ENCODE peak calls at places on chromosomes 3 and 15, in six cellular contexts. One of them, this sample, is unnamed.
A peak's percentile ranks its signal among the peaks of the same experiment; 100 is the strongest.

GRCh38 chr3:193114431-193115340 is 126.3 kb upstream of the PLAAT1 start:
- DNase-seq in hepatocyte: no peak
- DNase-seq in fibroblast of mammary gland: no peak
- DNase-seq in tibial artery: no peak
- DNase-seq in activated B cell treated with CpG ODN at 0.5 μM for 24 hours: no peak
- DNase-seq in mammary epithelial cell: no peak
- DNase-seq in this sample: no peak

GRCh38 chr3:167102071-167102470 is 278.0 kb downstream of the ZBBX start:
- DNase-seq in hepatocyte: no peak
- DNase-seq in fibroblast of mammary gland: peak; percentile 5
- DNase-seq in tibial artery: no peak
- DNase-seq in activated B cell treated with CpG ODN at 0.5 μM for 24 hours: no peak
- DNase-seq in mammary epithelial cell: no peak
- DNase-seq in this sample: no peak

GRCh38 chr3:195546130-195546560 is 3.0 kb upstream of the PPP1R2 start:
- DNase-seq in hepatocyte: no peak
- DNase-seq in fibroblast of mammary gland: peak; percentile 92
- DNase-seq in tibial artery: peak; percentile 90
- DNase-seq in activated B cell treated with CpG ODN at 0.5 μM for 24 hours: no peak
- DNase-seq in mammary epithelial cell: peak; percentile 96
- DNase-seq in this sample: no peak

GRCh38 chr3:74507691-74508090 is 106.8 kb downstream of the CNTN3 start:
- DNase-seq in hepatocyte: no peak
- DNase-seq in fibroblast of mammary gland: no peak
- DNase-seq in tibial artery: no peak
- DNase-seq in activated B cell treated with CpG ODN at 0.5 μM for 24 hours: no peak
- DNase-seq in mammary epithelial cell: no peak
- DNase-seq in this sample: no peak

GRCh38 chr15:77737238-77738037 is 104.7 kb upstream of the LINGO1 start:
- DNase-seq in hepatocyte: no peak
- DNase-seq in fibroblast of mammary gland: no peak
- DNase-seq in tibial artery: no peak
- DNase-seq in activated B cell treated with CpG ODN at 0.5 μM for 24 hours: no peak
- DNase-seq in mammary epithelial cell: no peak
- DNase-seq in this sample: no peak

GRCh38 chr3:78830466-78830865 is 937.3 kb downstream of the ROBO1 start:
- DNase-seq in hepatocyte: no peak
- DNase-seq in fibroblast of mammary gland: peak; percentile 23
- DNase-seq in tibial artery: no peak
- DNase-seq in activated B cell treated with CpG ODN at 0.5 μM for 24 hours: no peak
- DNase-seq in mammary epithelial cell: no peak
- DNase-seq in this sample: no peak

GRCh38 chr3:31748281-31749245 is 215.8 kb downstream of the STT3B start:
- DNase-seq in hepatocyte: no peak
- DNase-seq in fibroblast of mammary gland: no peak
- DNase-seq in tibial artery: no peak
- DNase-seq in activated B cell treated with CpG ODN at 0.5 μM for 24 hours: no peak
- DNase-seq in mammary epithelial cell: no peak
- DNase-seq in this sample: no peak

GRCh38 chr15:72790302-72790955 is 6.9 kb upstream of the ADPGK start:
- DNase-seq in hepatocyte: no peak
- DNase-seq in fibroblast of mammary gland: peak; percentile 59
- DNase-seq in tibial artery: no peak
- DNase-seq in activated B cell treated with CpG ODN at 0.5 μM for 24 hours: no peak
- DNase-seq in mammary epithelial cell: peak; percentile 19
- DNase-seq in this sample: no peak

GRCh38 chr3:151789853-151790463 is 24.0 kb upstream of the AADAC start:
- DNase-seq in hepatocyte: no peak
- DNase-seq in fibroblast of mammary gland: peak; percentile 35
- DNase-seq in tibial artery: no peak
- DNase-seq in activated B cell treated with CpG ODN at 0.5 μM for 24 hours: no peak
- DNase-seq in mammary epithelial cell: no peak
- DNase-seq in this sample: no peak

GRCh38 chr3:191316876-191317603 is 12.2 kb upstream of the CCDC50 start:
- DNase-seq in hepatocyte: no peak
- DNase-seq in fibroblast of mammary gland: no peak
- DNase-seq in tibial artery: no peak
- DNase-seq in activated B cell treated with CpG ODN at 0.5 μM for 24 hours: no peak
- DNase-seq in mammary epithelial cell: no peak
- DNase-seq in this sample: no peak

GRCh38 chr15:78538358-78538757 is 1.9 kb upstream of the PSMA4 start:
- DNase-seq in hepatocyte: no peak
- DNase-seq in fibroblast of mammary gland: no peak
- DNase-seq in tibial artery: no peak
- DNase-seq in activated B cell treated with CpG ODN at 0.5 μM for 24 hours: no peak
- DNase-seq in mammary epithelial cell: no peak
- DNase-seq in this sample: no peak

GRCh38 chr15:87656373-87656772 is 600.2 kb downstream of the NTRK3 start:
- DNase-seq in hepatocyte: no peak
- DNase-seq in fibroblast of mammary gland: no peak
- DNase-seq in tibial artery: no peak
- DNase-seq in activated B cell treated with CpG ODN at 0.5 μM for 24 hours: no peak
- DNase-seq in mammary epithelial cell: no peak
- DNase-seq in this sample: no peak

GRCh38 chr15:58473720-58474119 is 41.9 kb downstream of the LIPC start:
- DNase-seq in hepatocyte: peak; percentile 48
- DNase-seq in fibroblast of mammary gland: peak; percentile 69
- DNase-seq in tibial artery: no peak
- DNase-seq in activated B cell treated with CpG ODN at 0.5 μM for 24 hours: no peak
- DNase-seq in mammary epithelial cell: peak; percentile 93
- DNase-seq in this sample: peak; percentile 36

GRCh38 chr15:63327648-63328421 is 50.4 kb downstream of the APH1B start:
- DNase-seq in hepatocyte: no peak
- DNase-seq in fibroblast of mammary gland: no peak
- DNase-seq in tibial artery: no peak
- DNase-seq in activated B cell treated with CpG ODN at 0.5 μM for 24 hours: no peak
- DNase-seq in mammary epithelial cell: no peak
- DNase-seq in this sample: no peak

GRCh38 chr15:63332367-63333078 is 49.1 kb downstream of the CA12 start:
- DNase-seq in hepatocyte: no peak
- DNase-seq in fibroblast of mammary gland: peak; percentile 97
- DNase-seq in tibial artery: no peak
- DNase-seq in activated B cell treated with CpG ODN at 0.5 μM for 24 hours: no peak
- DNase-seq in mammary epithelial cell: peak; percentile 94
- DNase-seq in this sample: no peak

GRCh38 chr15:63334821-63335220 is 46.8 kb downstream of the CA12 start:
- DNase-seq in hepatocyte: no peak
- DNase-seq in fibroblast of mammary gland: no peak
- DNase-seq in tibial artery: no peak
- DNase-seq in activated B cell treated with CpG ODN at 0.5 μM for 24 hours: no peak
- DNase-seq in mammary epithelial cell: no peak
- DNase-seq in this sample: no peak

GRCh38 chr15:63329567-63330350 is 51.9 kb downstream of the CA12 start:
- DNase-seq in hepatocyte: no peak
- DNase-seq in fibroblast of mammary gland: no peak
- DNase-seq in tibial artery: no peak
- DNase-seq in activated B cell treated with CpG ODN at 0.5 μM for 24 hours: no peak
- DNase-seq in mammary epithelial cell: no peak
- DNase-seq in this sample: no peak

DNA sequence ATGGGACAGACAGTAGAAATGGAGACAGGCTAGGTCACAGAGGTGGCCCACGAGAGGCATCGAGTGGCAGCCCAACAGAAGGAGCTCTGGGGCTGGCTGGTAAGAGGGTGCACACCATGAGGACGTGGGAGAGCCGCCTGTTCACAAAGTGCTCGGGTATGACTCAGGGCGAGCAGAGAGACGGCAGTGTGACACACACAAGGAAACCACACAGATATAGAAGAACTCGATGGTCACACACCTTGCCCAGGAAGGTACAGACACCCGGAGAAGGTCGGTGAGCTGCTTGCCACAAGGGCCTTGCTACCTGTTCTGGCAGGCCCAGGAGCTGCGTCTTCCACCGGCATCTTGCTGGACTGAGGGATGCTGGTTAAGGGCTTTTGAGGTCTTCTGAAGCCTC is 50.2 kb downstream of the CA12 start:
- DNase-seq in hepatocyte: no peak
- DNase-seq in fibroblast of mammary gland: peak; percentile 35
- DNase-seq in tibial artery: no peak
- DNase-seq in activated B cell treated with CpG ODN at 0.5 μM for 24 hours: no peak
- DNase-seq in mammary epithelial cell: peak; percentile 94
- DNase-seq in this sample: no peak
- TF ChIP-seq CTCF in hepatocyte: no peak
- TF ChIP-seq CTCF in fibroblast of mammary gland: no peak
- TF ChIP-seq CTCF in tibial artery: no peak
- TF ChIP-seq CTCF in activated B cell treated with CpG ODN at 0.5 μM for 24 hours: no peak
- TF ChIP-seq CTCF in mammary epithelial cell: no peak
- TF ChIP-seq CTCF in this sample: no peak

GRCh38 chr15:31202953-31203352 is 101.4 kb upstream of the TRPM1 start:
- DNase-seq in hepatocyte: no peak
- DNase-seq in fibroblast of mammary gland: no peak
- DNase-seq in tibial artery: no peak
- DNase-seq in activated B cell treated with CpG ODN at 0.5 μM for 24 hours: no peak
- DNase-seq in mammary epithelial cell: no peak
- DNase-seq in this sample: no peak

GRCh38 chr15:31200735-31201151 is 99.2 kb upstream of the TRPM1 start:
- DNase-seq in hepatocyte: peak; percentile 86
- DNase-seq in fibroblast of mammary gland: peak; percentile 52
- DNase-seq in tibial artery: peak; percentile 76
- DNase-seq in activated B cell treated with CpG ODN at 0.5 μM for 24 hours: peak; percentile 42
- DNase-seq in mammary epithelial cell: peak; percentile 36
- DNase-seq in this sample: no peak

GRCh38 chr15:31193291-31193690 is 91.8 kb upstream of the TRPM1 start:
- DNase-seq in hepatocyte: no peak
- DNase-seq in fibroblast of mammary gland: no peak
- DNase-seq in tibial artery: no peak
- DNase-seq in activated B cell treated with CpG ODN at 0.5 μM for 24 hours: no peak
- DNase-seq in mammary epithelial cell: no peak
- DNase-seq in this sample: no peak

DNA sequence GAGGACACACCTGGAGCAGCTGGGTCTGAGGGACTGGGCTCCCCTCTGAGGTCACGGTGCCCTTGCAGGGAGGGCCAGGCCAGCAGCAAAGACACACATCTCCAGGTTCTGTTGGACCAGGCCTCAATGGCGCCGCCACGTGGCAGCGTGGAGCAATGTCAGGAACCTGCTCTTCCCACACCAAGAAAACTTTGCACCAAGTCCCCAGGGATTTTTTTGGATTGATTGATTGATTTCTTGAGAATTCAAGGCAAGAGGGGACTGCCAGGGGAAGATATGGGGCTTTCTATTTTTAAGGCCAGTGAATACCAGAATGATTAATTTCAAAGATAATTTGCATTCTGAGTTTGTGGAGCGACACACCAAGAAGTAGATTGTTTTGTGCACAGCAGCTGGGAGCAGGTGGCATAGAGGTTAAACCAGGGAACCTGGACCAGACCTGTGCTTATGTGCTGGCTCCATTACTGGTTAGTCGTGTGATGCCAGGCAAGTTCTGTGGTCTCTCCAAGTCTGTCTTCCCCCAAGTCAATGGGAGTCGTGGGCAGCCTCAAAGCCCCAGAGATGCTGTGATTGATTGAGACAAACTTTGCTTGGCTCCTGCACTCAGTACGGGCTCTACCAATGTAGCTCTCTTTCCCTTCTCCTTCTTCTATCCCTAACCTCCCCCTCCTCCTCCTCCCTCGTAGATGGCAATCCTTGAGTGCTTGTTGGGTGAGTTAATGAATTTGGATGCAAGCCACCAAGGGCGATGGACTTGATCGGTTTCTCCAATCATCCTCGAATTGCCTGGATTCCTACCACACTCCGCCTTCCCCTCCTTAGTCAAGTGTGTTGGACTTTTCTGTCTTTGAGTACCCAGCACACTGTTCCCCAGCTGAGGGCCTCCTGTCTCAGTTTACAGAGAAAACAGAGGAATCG is 96.2 kb upstream of the TRPM1 start:
- DNase-seq in hepatocyte: peak; percentile 54
- DNase-seq in fibroblast of mammary gland: peak; percentile 29
- DNase-seq in tibial artery: no peak
- DNase-seq in activated B cell treated with CpG ODN at 0.5 μM for 24 hours: peak; percentile 42
- DNase-seq in mammary epithelial cell: no peak
- DNase-seq in this sample: peak; percentile 76
- TF ChIP-seq CTCF in hepatocyte: peak; percentile 51
- TF ChIP-seq CTCF in fibroblast of mammary gland: peak; percentile 68
- TF ChIP-seq CTCF in tibial artery: peak; percentile 16
- TF ChIP-seq CTCF in activated B cell treated with CpG ODN at 0.5 μM for 24 hours: no peak
- TF ChIP-seq CTCF in mammary epithelial cell: peak; percentile 69
- TF ChIP-seq CTCF in this sample: peak; percentile 85

GRCh38 chr15:95284487-95284886 is 1046.0 kb upstream of the NR2F2 start:
- DNase-seq in hepatocyte: no peak
- DNase-seq in fibroblast of mammary gland: no peak
- DNase-seq in tibial artery: no peak
- DNase-seq in activated B cell treated with CpG ODN at 0.5 μM for 24 hours: no peak
- DNase-seq in mammary epithelial cell: no peak
- DNase-seq in this sample: no peak

GRCh38 chr15:95286316-95286880 is 1044.1 kb upstream of the NR2F2 start:
- DNase-seq in hepatocyte: no peak
- DNase-seq in fibroblast of mammary gland: no peak
- DNase-seq in tibial artery: no peak
- DNase-seq in activated B cell treated with CpG ODN at 0.5 μM for 24 hours: no peak
- DNase-seq in mammary epithelial cell: no peak
- DNase-seq in this sample: no peak

GRCh38 chr15:95286911-95287769 is 1043.4 kb upstream of the NR2F2 start:
- DNase-seq in hepatocyte: no peak
- DNase-seq in fibroblast of mammary gland: no peak
- DNase-seq in tibial artery: no peak
- DNase-seq in activated B cell treated with CpG ODN at 0.5 μM for 24 hours: no peak
- DNase-seq in mammary epithelial cell: no peak
- DNase-seq in this sample: peak; percentile 24

GRCh38 chr15:95287774-95288173 is 1042.7 kb upstream of the NR2F2 start:
- DNase-seq in hepatocyte: no peak
- DNase-seq in fibroblast of mammary gland: no peak
- DNase-seq in tibial artery: no peak
- DNase-seq in activated B cell treated with CpG ODN at 0.5 μM for 24 hours: no peak
- DNase-seq in mammary epithelial cell: peak; percentile 18
- DNase-seq in this sample: no peak

GRCh38 chr15:95284933-95285401 is 1045.5 kb upstream of the NR2F2 start:
- DNase-seq in hepatocyte: no peak
- DNase-seq in fibroblast of mammary gland: peak; percentile 61
- DNase-seq in tibial artery: no peak
- DNase-seq in activated B cell treated with CpG ODN at 0.5 μM for 24 hours: no peak
- DNase-seq in mammary epithelial cell: no peak
- DNase-seq in this sample: no peak
- TF ChIP-seq CTCF in hepatocyte: peak; percentile 25
- TF ChIP-seq CTCF in fibroblast of mammary gland: peak; percentile 19
- TF ChIP-seq CTCF in tibial artery: no peak
- TF ChIP-seq CTCF in activated B cell treated with CpG ODN at 0.5 μM for 24 hours: no peak
- TF ChIP-seq CTCF in mammary epithelial cell: no peak
- TF ChIP-seq CTCF in this sample: no peak

DNA sequence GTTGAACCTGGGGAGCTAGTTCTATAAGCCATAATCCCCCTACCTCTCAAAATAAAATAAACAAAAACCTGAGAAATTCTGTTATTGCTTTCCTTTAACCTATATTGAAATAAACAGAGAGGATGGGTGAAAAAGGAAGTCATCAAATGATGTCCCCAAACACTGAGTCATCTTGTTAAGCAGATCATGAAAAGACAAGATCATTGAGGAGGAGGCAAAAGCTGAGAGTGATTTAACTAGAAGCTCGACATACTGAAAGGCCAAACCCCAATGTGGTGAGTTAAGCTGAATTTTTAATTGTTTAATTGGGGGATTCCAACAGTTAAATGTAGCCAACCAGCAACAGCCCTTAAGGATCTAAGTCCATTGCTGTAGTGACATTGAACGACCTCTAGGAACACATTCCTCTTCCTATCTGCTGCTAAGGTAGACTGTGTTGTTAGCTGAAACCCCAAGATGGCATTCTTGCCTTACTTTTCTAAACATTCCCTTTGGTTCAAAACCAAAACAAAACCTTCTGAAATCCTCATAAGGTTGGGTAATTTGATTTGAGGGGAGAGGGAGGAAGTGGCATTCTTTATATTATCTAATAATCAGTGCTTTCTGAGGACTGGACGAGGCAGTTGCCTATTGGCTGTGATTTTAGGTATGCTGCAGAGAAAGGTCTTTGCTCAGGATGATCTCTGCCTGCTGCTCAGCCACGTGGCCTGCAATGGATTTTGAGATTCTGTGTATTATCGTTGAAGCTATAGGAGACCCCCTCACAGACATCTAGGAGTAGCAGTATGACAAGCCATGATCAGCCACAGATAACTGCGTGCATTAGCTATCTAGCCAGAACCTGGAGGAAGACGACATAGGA is 62.7 kb upstream of the BNIP2 start:
- DNase-seq in hepatocyte: no peak
- DNase-seq in fibroblast of mammary gland: peak; percentile 16
- DNase-seq in tibial artery: no peak
- DNase-seq in activated B cell treated with CpG ODN at 0.5 μM for 24 hours: no peak
- DNase-seq in mammary epithelial cell: peak; percentile 41
- DNase-seq in this sample: peak; percentile 18
- TF ChIP-seq CTCF in hepatocyte: peak; percentile 42
- TF ChIP-seq CTCF in fibroblast of mammary gland: peak; percentile 24
- TF ChIP-seq CTCF in tibial artery: no peak
- TF ChIP-seq CTCF in activated B cell treated with CpG ODN at 0.5 μM for 24 hours: no peak
- TF ChIP-seq CTCF in mammary epithelial cell: peak; percentile 48
- TF ChIP-seq CTCF in this sample: peak; percentile 22

This sample was measured in GM13977.